ENCODE peak calls at places on chromosomes 7 and 10, in seven cellular contexts. J, I, R, W, Z, N and K are unnamed samples.

GRCh38 chr10:96987842-96988175 is 155.7 kb downstream of the LCOR start:
- DNase-seq in J (no peak), I (no peak), R (no peak), W (peak; percentile 82), Z (no peak), N (no peak), K (no peak)

GRCh38 chr7:106575138-106575823 is 85.7 kb downstream of the CCDC71L start:
- DNase-seq in J (no peak), I (no peak), R (no peak), W (no peak), Z (no peak), N (no peak), K (no peak)

GRCh38 chr7:41164440-41164839 is 538.5 kb downstream of the INHBA start:
- DNase-seq in J (no peak), I (no peak), R (no peak), W (peak; percentile 28), Z (no peak), N (no peak), K (no peak)

GRCh38 chr7:101330011-101330484 is 8.4 kb upstream of the IFT22 start:
- DNase-seq in J (no peak), I (no peak), R (no peak), W (no peak), Z (no peak), N (no peak), K (no peak)

GRCh38 chr7:137716061-137716460 is 130.7 kb downstream of the DGKI start:
- DNase-seq in J (no peak), I (no peak), R (no peak), W (no peak), Z (no peak), N (no peak), K (no peak)

GRCh38 chr7:42699415-42700178 is 212.3 kb downstream of the C7orf25 start:
- DNase-seq in J (no peak), I (no peak), R (no peak), W (peak; percentile 4), Z (no peak), N (no peak), K (no peak)

GRCh38 chr7:32142649-32143048 is 72.4 kb upstream of the PDE1C start:
- DNase-seq in J (no peak), I (peak; percentile 86), R (no peak), W (peak; percentile 57), Z (no peak), N (no peak), K (no peak)

GRCh38 chr7:103524042-103524907 is 78.3 kb upstream of the SLC26A5 start:
- DNase-seq in J (peak; percentile 13), I (peak; percentile 66), R (peak; percentile 12), W (peak; percentile 50), Z (peak; percentile 28), N (peak; percentile 33), K (peak; percentile 49)

GRCh38 chr10:60048146-60048545 is 141.8 kb upstream of the CCDC6 start:
- DNase-seq in J (peak; percentile 80), I (peak; percentile 87), R (peak; percentile 18), W (no peak), Z (peak; percentile 17), N (no peak), K (peak; percentile 92)

GRCh38 chr10:6229290-6229689 is 26.6 kb downstream of the PFKFB3 start:
- DNase-seq in J (no peak), I (no peak), R (no peak), W (no peak), Z (no peak), N (no peak), K (no peak)
- H4K20me1 ChIP-seq in J (peaks cover 92% of the 10 kb centered on the region), I (no peaks in the 10 kb centered on the region), R (no peaks in the 10 kb centered on the region), W (no peaks in the 10 kb centered on the region), Z (peaks cover 3% of the 10 kb centered on the region), N (no peaks in the 10 kb centered on the region), K (no peaks in the 10 kb centered on the region)

DNA sequence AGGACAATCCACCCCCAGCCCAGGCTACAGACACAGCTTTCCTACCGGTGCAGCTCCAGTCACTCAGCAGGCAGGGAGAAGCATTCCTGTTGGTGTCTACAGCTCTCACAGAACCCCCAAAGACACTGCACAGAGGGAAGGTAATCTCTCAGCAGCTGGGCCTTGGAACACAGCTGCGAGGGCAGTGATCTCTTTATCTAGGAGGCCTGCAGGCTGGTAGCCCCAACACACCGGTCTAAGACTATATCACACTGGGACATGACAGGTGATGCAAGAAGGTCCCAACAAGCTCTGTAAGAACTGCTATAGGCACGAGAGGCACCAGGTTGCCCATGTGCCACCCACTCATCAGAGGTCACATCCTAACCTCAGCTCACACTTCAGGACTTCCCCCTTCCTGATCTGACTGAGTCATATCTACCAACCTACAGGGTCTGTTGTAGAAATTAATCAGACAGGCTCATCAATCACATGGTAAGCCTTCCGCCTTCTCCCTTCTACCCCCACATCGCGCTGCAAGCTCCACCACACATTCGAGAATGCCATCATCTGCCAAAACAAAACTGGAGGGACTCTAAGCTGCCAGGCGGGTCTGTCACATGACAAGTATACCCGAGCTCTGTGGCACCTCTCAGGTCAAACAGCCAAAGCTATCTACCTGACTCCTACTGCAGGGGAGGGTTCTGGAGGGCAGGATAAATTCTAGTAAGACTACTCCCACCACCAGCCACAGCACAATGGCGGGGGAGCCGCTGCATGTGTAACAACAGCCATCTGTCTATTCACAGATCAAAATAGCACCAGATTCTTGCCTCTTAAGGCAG is 26.1 kb downstream of the FAM53B start:
- DNase-seq in J (no peak), I (no peak), R (no peak), W (no peak), Z (no peak), N (no peak), K (no peak)
- TF ChIP-seq EZH2phosphoT487 in J (no peak), I (no peak), R (no peak), W (no peak), Z (no peak), N (no peak), K (no peak)

GRCh38 chr7:140640060-140640611 is 477 bp downstream of the DENND2A start:
- DNase-seq in J (peak; percentile 76), I (peak; percentile 38), R (no peak), W (peak; percentile 83), Z (peak; percentile 68), N (no peak), K (peak; percentile 74)
- TF ChIP-seq EZH2 in J (no peak), I (no peak), R (no peak), W (no peak), Z (no peak), N (no peak), K (no peak)

DNA sequence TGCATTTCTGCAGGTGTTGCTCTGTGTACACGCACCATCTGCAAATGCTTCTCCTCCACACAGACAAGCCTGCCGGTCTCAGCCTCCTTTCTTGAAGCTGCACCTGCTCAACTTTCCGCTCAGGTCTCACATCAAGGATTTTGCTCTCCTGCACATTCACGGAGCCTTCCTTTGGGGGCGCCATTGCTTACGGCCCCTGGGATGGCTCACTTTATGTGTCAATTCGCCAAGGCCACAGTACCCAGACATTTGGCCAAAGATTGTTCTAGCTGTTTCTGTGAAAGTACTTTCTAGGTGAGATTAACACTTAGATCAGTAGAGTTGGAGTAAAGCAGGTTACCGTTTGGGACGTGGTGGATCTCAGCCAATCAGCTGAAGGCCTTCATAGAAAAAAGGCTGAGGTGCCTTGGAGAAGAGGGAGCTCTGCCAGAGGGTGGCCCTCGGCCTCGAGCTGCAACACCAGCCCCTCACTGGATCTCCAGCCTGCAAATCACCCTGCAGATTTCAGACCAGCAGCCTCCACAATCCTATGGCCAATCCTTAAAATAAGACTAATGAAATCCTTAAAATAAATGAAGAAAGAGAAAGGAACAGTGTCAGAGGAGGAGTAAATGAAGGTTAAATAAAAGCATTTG is 39.9 kb upstream of the PPP2R2D start:
- DNase-seq in J (no peak), I (no peak), R (no peak), W (no peak), Z (no peak), N (no peak), K (peak; percentile 71)
- H4K20me1 ChIP-seq in J (no peaks in the 10 kb centered on the region), I (no peaks in the 10 kb centered on the region), R (no peaks in the 10 kb centered on the region), W (no peaks in the 10 kb centered on the region), Z (no peaks in the 10 kb centered on the region), N (no peaks in the 10 kb centered on the region), K (no peaks in the 10 kb centered on the region)

GRCh38 chr10:102407641-102407943 is 11.0 kb downstream of the PSD start:
- DNase-seq in J (no peak), I (no peak), R (no peak), W (no peak), Z (no peak), N (no peak), K (no peak)

GRCh38 chr10:102404361-102405107 is 9.0 kb downstream of the NFKB2 start:
- DNase-seq in J (no peak), I (no peak), R (no peak), W (no peak), Z (no peak), N (no peak), K (no peak)

GRCh38 chr10:102403115-102403514 is 7.6 kb downstream of the NFKB2 start:
- DNase-seq in J (no peak), I (no peak), R (no peak), W (no peak), Z (no peak), N (no peak), K (no peak)

GRCh38 chr10:102405108-102405561 is 9.6 kb downstream of the NFKB2 start:
- DNase-seq in J (no peak), I (no peak), R (no peak), W (no peak), Z (no peak), N (no peak), K (no peak)

DNA sequence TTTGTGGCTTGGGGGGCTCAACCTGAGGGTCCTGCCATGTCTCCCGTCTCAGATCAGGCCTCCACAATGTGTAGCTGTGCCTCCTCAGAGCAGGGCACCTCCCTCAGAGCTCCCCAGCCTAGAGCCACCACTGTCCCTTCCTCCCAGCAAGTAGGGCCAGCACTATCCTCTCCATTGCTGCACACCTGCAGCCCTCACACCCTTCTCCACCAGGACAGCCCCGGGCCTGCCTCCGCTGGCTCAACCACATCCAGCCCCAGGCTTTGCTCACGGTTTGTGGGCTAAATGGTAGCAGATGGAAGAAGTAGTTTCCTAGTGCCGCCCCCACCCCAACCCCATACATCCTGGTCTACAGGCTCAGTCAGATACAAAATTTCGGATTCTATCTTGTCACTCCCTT is 10.1 kb downstream of the NFKB2 start:
- DNase-seq in J (no peak), I (no peak), R (no peak), W (no peak), Z (no peak), N (no peak), K (no peak)
- TF ChIP-seq EZH2phosphoT487 in J (no peak), I (no peak), R (no peak), W (no peak), Z (no peak), N (no peak), K (no peak)